ENCODE peak calls at places on chromosomes 13 and 19, in ten cellular contexts. Z is activated CD8-positive, alpha-beta memory T cell treated with anti-CD3 and anti-CD28 coated beads for 1 hour; A is IMR-90; V is NCI-H345; Y is HFFc6; I is NCI-H460; C is SK-N-SH; W is SHP77; D is Caki2; O is brain microvascular endothelial cell. T is an unnamed sample.

GRCh38 chr13:24505256-24505655 is 7.3 kb downstream of the PARP4 start:
- DNase-seq in Y (no peak), Z (no peak), W (no peak), A (no peak), D (no peak), I (no peak), O (peak; percentile 12), V (no peak), C (no peak), T (peak; percentile 38)

GRCh38 chr13:108155185-108156106 is 59.9 kb downstream of the LIG4 start:
- DNase-seq in C (peak; percentile 55), Z (peak; percentile 4), Y (peak; percentile 22), W (peak; percentile 83), I (peak; percentile 51), D (peak; percentile 9), A (peak; percentile 52), V (peak; percentile 67), O (peak; percentile 63), T (peak; percentile 67)

GRCh38 chr19:38839816-38840582 is 8.4 kb upstream of the ECH1 start:
- DNase-seq in I (no peak), Y (peak; percentile 24), W (no peak), A (peak; percentile 40), V (no peak), D (no peak), O (no peak), C (no peak), Z (no peak), T (no peak)

GRCh38 chr19:31378404-31378803 is 29.2 kb upstream of the TSHZ3 start:
- DNase-seq in W (peak; percentile 60), C (peak; percentile 75), O (peak; percentile 84), A (peak; percentile 95), Y (peak; percentile 96), D (peak; percentile 17), I (no peak), V (no peak), Z (no peak), T (peak; percentile 95)

GRCh38 chr13:23921451-23921888 is 24.2 kb upstream of the C1QTNF9B start:
- DNase-seq in C (peak; percentile 36), O (peak; percentile 49), Z (no peak), I (peak; percentile 32), D (peak; percentile 62), W (peak; percentile 20), Y (peak; percentile 60), A (peak; percentile 66), V (peak; percentile 35), T (peak; percentile 78)

GRCh38 chr13:30065181-30065580 is 214.8 kb upstream of the UBL3 start:
- DNase-seq in Z (no peak), O (no peak), C (no peak), W (no peak), D (no peak), V (no peak), I (no peak), Y (no peak), A (no peak), T (no peak)

GRCh38 chr19:54949412-54949811 is 2.1 kb upstream of the NLRP7 start:
- DNase-seq in D (no peak), O (no peak), W (no peak), A (no peak), I (no peak), V (no peak), Y (no peak), C (no peak), Z (no peak), T (no peak)

GRCh38 chr13:94494021-94494420 is 14.5 kb upstream of the DCT start:
- DNase-seq in D (no peak), W (peak; percentile 86), V (peak; percentile 65), I (no peak), O (no peak), A (no peak), Z (no peak), Y (no peak), C (peak; percentile 45), T (no peak)

GRCh38 chr13:49185264-49185663 is 34.9 kb upstream of the MLNR start:
- DNase-seq in D (no peak), Z (no peak), Y (no peak), I (no peak), C (no peak), A (peak; percentile 36), O (no peak), W (no peak), V (no peak), T (peak; percentile 13)

GRCh38 chr13:79593611-79594275 is 112.8 kb downstream of the NDFIP2 start:
- DNase-seq in A (peak; percentile 11), C (peak; percentile 44), Z (no peak), O (peak; percentile 81), Y (peak; percentile 61), I (no peak), W (no peak), D (no peak), V (no peak), T (peak; percentile 82)

GRCh38 chr19:34173145-34173956 is 1.0 kb downstream of the LSM14A start:
- DNase-seq in I (no peak), Z (no peak), W (no peak), C (peak; percentile 36), V (peak; percentile 64), A (peak; percentile 27), D (peak; percentile 70), O (no peak), Y (peak; percentile 28), T (no peak)